ENCODE peak calls at places on chromosomes 16 and 17, in six cellular contexts. One of them, this sample, is unnamed.

GRCh38 chr16:14111713-14112538 is 40.8 kb downstream of the MRTFB start:
- DNase-seq in sciatic nerve: peak; percentile 67
- DNase-seq in cardiac fibroblast: peak; percentile 39
- DNase-seq in NCI-H2081 treated with DMSO at 0.1 percent for 48 hours: peak; percentile 20
- DNase-seq in stimulated activated CD8-positive, alpha-beta memory T cell treated with anti-CD3 and anti-CD28 coated beads, Interleukin-2, amount 100 ng/mL, for 48 hours: no peak
- DNase-seq in GM19239: no peak
- DNase-seq in this sample: peak; percentile 89

GRCh38 chr17:77597421-77598240 is 360.9 kb upstream of the TNRC6C start:
- DNase-seq in cardiac fibroblast: no peak
- DNase-seq in NCI-H2081 treated with DMSO at 0.1 percent for 48 hours: no peak
- DNase-seq in sciatic nerve: peak; percentile 52
- DNase-seq in stimulated activated CD8-positive, alpha-beta memory T cell treated with anti-CD3 and anti-CD28 coated beads, Interleukin-2, amount 100 ng/mL, for 48 hours: no peak
- DNase-seq in GM19239: no peak
- DNase-seq in this sample: no peak

GRCh38 chr16:69199382-69199781 is 12.4 kb downstream of the SNTB2 start:
- DNase-seq in sciatic nerve: no peak
- DNase-seq in stimulated activated CD8-positive, alpha-beta memory T cell treated with anti-CD3 and anti-CD28 coated beads, Interleukin-2, amount 100 ng/mL, for 48 hours: no peak
- DNase-seq in cardiac fibroblast: peak; percentile 73
- DNase-seq in NCI-H2081 treated with DMSO at 0.1 percent for 48 hours: no peak
- DNase-seq in GM19239: no peak
- DNase-seq in this sample: no peak

GRCh38 chr17:32192379-32192778 is 50.1 kb downstream of the RHOT1 start:
- DNase-seq in GM19239: no peak
- DNase-seq in stimulated activated CD8-positive, alpha-beta memory T cell treated with anti-CD3 and anti-CD28 coated beads, Interleukin-2, amount 100 ng/mL, for 48 hours: no peak
- DNase-seq in cardiac fibroblast: peak; percentile 6
- DNase-seq in NCI-H2081 treated with DMSO at 0.1 percent for 48 hours: no peak
- DNase-seq in sciatic nerve: no peak
- DNase-seq in this sample: no peak

GRCh38 chr16:75301804-75302203 is 50.4 kb upstream of the BCAR1 start:
- DNase-seq in sciatic nerve: no peak
- DNase-seq in stimulated activated CD8-positive, alpha-beta memory T cell treated with anti-CD3 and anti-CD28 coated beads, Interleukin-2, amount 100 ng/mL, for 48 hours: no peak
- DNase-seq in GM19239: no peak
- DNase-seq in NCI-H2081 treated with DMSO at 0.1 percent for 48 hours: no peak
- DNase-seq in cardiac fibroblast: no peak
- DNase-seq in this sample: no peak

GRCh38 chr16:88754912-88755744 is 29.9 kb downstream of the PIEZO1 start:
- DNase-seq in GM19239: no peak
- DNase-seq in sciatic nerve: no peak
- DNase-seq in stimulated activated CD8-positive, alpha-beta memory T cell treated with anti-CD3 and anti-CD28 coated beads, Interleukin-2, amount 100 ng/mL, for 48 hours: no peak
- DNase-seq in cardiac fibroblast: peak; percentile 44
- DNase-seq in NCI-H2081 treated with DMSO at 0.1 percent for 48 hours: no peak
- DNase-seq in this sample: no peak

GRCh38 chr16:88424536-88425230 is 28.4 kb upstream of the ZFPM1 start:
- DNase-seq in GM19239: no peak
- DNase-seq in sciatic nerve: no peak
- DNase-seq in cardiac fibroblast: no peak
- DNase-seq in stimulated activated CD8-positive, alpha-beta memory T cell treated with anti-CD3 and anti-CD28 coated beads, Interleukin-2, amount 100 ng/mL, for 48 hours: no peak
- DNase-seq in NCI-H2081 treated with DMSO at 0.1 percent for 48 hours: no peak
- DNase-seq in this sample: no peak

GRCh38 chr17:63932008-63932561 is at the start of gene CD79B:
- DNase-seq in sciatic nerve: no peak
- DNase-seq in NCI-H2081 treated with DMSO at 0.1 percent for 48 hours: no peak
- DNase-seq in cardiac fibroblast: no peak
- DNase-seq in GM19239: peak; percentile 92
- DNase-seq in stimulated activated CD8-positive, alpha-beta memory T cell treated with anti-CD3 and anti-CD28 coated beads, Interleukin-2, amount 100 ng/mL, for 48 hours: no peak
- DNase-seq in this sample: no peak

GRCh38 chr16:53053967-53054669 is 673 bp upstream of the CHD9 start:
- DNase-seq in stimulated activated CD8-positive, alpha-beta memory T cell treated with anti-CD3 and anti-CD28 coated beads, Interleukin-2, amount 100 ng/mL, for 48 hours: no peak
- DNase-seq in NCI-H2081 treated with DMSO at 0.1 percent for 48 hours: no peak
- DNase-seq in cardiac fibroblast: peak; percentile 65
- DNase-seq in GM19239: no peak
- DNase-seq in sciatic nerve: peak; percentile 73
- DNase-seq in this sample: peak; percentile 74

GRCh38 chr17:66255527-66255971 is 26.3 kb upstream of the APOH start:
- DNase-seq in sciatic nerve: no peak
- DNase-seq in NCI-H2081 treated with DMSO at 0.1 percent for 48 hours: no peak
- DNase-seq in GM19239: no peak
- DNase-seq in cardiac fibroblast: no peak
- DNase-seq in stimulated activated CD8-positive, alpha-beta memory T cell treated with anti-CD3 and anti-CD28 coated beads, Interleukin-2, amount 100 ng/mL, for 48 hours: no peak
- DNase-seq in this sample: no peak

GRCh38 chr17:40450175-40450574 is 6.9 kb downstream of the IGFBP4 start:
- DNase-seq in cardiac fibroblast: peak; percentile 65
- DNase-seq in NCI-H2081 treated with DMSO at 0.1 percent for 48 hours: no peak
- DNase-seq in GM19239: peak; percentile 39
- DNase-seq in sciatic nerve: no peak
- DNase-seq in stimulated activated CD8-positive, alpha-beta memory T cell treated with anti-CD3 and anti-CD28 coated beads, Interleukin-2, amount 100 ng/mL, for 48 hours: peak; percentile 26
- DNase-seq in this sample: peak; percentile 71

GRCh38 chr17:79800325-79801155 is 3.7 kb upstream of the CBX8 start:
- DNase-seq in cardiac fibroblast: peak; percentile 52
- DNase-seq in sciatic nerve: no peak
- DNase-seq in stimulated activated CD8-positive, alpha-beta memory T cell treated with anti-CD3 and anti-CD28 coated beads, Interleukin-2, amount 100 ng/mL, for 48 hours: no peak
- DNase-seq in NCI-H2081 treated with DMSO at 0.1 percent for 48 hours: no peak
- DNase-seq in GM19239: no peak
- DNase-seq in this sample: no peak

GRCh38 chr17:45171338-45172231 is 9.9 kb downstream of the HEXIM2 start:
- DNase-seq in sciatic nerve: peak; percentile 80
- DNase-seq in NCI-H2081 treated with DMSO at 0.1 percent for 48 hours: no peak
- DNase-seq in cardiac fibroblast: peak; percentile 22
- DNase-seq in GM19239: no peak
- DNase-seq in stimulated activated CD8-positive, alpha-beta memory T cell treated with anti-CD3 and anti-CD28 coated beads, Interleukin-2, amount 100 ng/mL, for 48 hours: no peak
- DNase-seq in this sample: peak; percentile 58

GRCh38 chr16:57565461-57565860 is 23.0 kb downstream of the ADGRG5 start:
- DNase-seq in sciatic nerve: no peak
- DNase-seq in GM19239: no peak
- DNase-seq in cardiac fibroblast: no peak
- DNase-seq in NCI-H2081 treated with DMSO at 0.1 percent for 48 hours: no peak
- DNase-seq in stimulated activated CD8-positive, alpha-beta memory T cell treated with anti-CD3 and anti-CD28 coated beads, Interleukin-2, amount 100 ng/mL, for 48 hours: no peak
- DNase-seq in this sample: no peak

GRCh38 chr16:73053379-73054130 is 5.6 kb upstream of the ZFHX3 start:
- DNase-seq in cardiac fibroblast: peak; percentile 82
- DNase-seq in sciatic nerve: no peak
- DNase-seq in GM19239: no peak
- DNase-seq in stimulated activated CD8-positive, alpha-beta memory T cell treated with anti-CD3 and anti-CD28 coated beads, Interleukin-2, amount 100 ng/mL, for 48 hours: no peak
- DNase-seq in NCI-H2081 treated with DMSO at 0.1 percent for 48 hours: no peak
- DNase-seq in this sample: no peak

GRCh38 chr17:61411114-61411943 is 11.7 kb downstream of the TBX2 start:
- DNase-seq in GM19239: no peak
- DNase-seq in sciatic nerve: peak; percentile 84
- DNase-seq in stimulated activated CD8-positive, alpha-beta memory T cell treated with anti-CD3 and anti-CD28 coated beads, Interleukin-2, amount 100 ng/mL, for 48 hours: no peak
- DNase-seq in cardiac fibroblast: peak; percentile 51
- DNase-seq in NCI-H2081 treated with DMSO at 0.1 percent for 48 hours: no peak
- DNase-seq in this sample: peak; percentile 66

GRCh38 chr16:69318911-69319289 is 7.8 kb downstream of the VPS4A start:
- DNase-seq in NCI-H2081 treated with DMSO at 0.1 percent for 48 hours: no peak
- DNase-seq in sciatic nerve: no peak
- DNase-seq in cardiac fibroblast: no peak
- DNase-seq in stimulated activated CD8-positive, alpha-beta memory T cell treated with anti-CD3 and anti-CD28 coated beads, Interleukin-2, amount 100 ng/mL, for 48 hours: no peak
- DNase-seq in GM19239: no peak
- DNase-seq in this sample: no peak

GRCh38 chr16:81544261-81544660 is 99.7 kb downstream of the CMIP start:
- DNase-seq in GM19239: no peak
- DNase-seq in cardiac fibroblast: no peak
- DNase-seq in stimulated activated CD8-positive, alpha-beta memory T cell treated with anti-CD3 and anti-CD28 coated beads, Interleukin-2, amount 100 ng/mL, for 48 hours: no peak
- DNase-seq in NCI-H2081 treated with DMSO at 0.1 percent for 48 hours: no peak
- DNase-seq in sciatic nerve: no peak
- DNase-seq in this sample: no peak

GRCh38 chr17:38426441-38426840 is 1.8 kb upstream of the ARHGAP23 start:
- DNase-seq in NCI-H2081 treated with DMSO at 0.1 percent for 48 hours: no peak
- DNase-seq in sciatic nerve: no peak
- DNase-seq in GM19239: no peak
- DNase-seq in stimulated activated CD8-positive, alpha-beta memory T cell treated with anti-CD3 and anti-CD28 coated beads, Interleukin-2, amount 100 ng/mL, for 48 hours: no peak
- DNase-seq in cardiac fibroblast: no peak
- DNase-seq in this sample: no peak

GRCh38 chr17:43874293-43874692 is 27.3 kb downstream of the CD300LG start:
- DNase-seq in cardiac fibroblast: no peak
- DNase-seq in stimulated activated CD8-positive, alpha-beta memory T cell treated with anti-CD3 and anti-CD28 coated beads, Interleukin-2, amount 100 ng/mL, for 48 hours: no peak
- DNase-seq in sciatic nerve: peak; percentile 19
- DNase-seq in GM19239: no peak
- DNase-seq in NCI-H2081 treated with DMSO at 0.1 percent for 48 hours: no peak
- DNase-seq in this sample: no peak

GRCh38 chr17:32783602-32784001 is 93.3 kb downstream of the MYO1D start:
- DNase-seq in GM19239: peak; percentile 30
- DNase-seq in NCI-H2081 treated with DMSO at 0.1 percent for 48 hours: no peak
- DNase-seq in stimulated activated CD8-positive, alpha-beta memory T cell treated with anti-CD3 and anti-CD28 coated beads, Interleukin-2, amount 100 ng/mL, for 48 hours: no peak
- DNase-seq in cardiac fibroblast: peak; percentile 78
- DNase-seq in sciatic nerve: no peak
- DNase-seq in this sample: no peak

GRCh38 chr16:84177740-84178070 is 9.2 kb downstream of the TAF1C start:
- DNase-seq in stimulated activated CD8-positive, alpha-beta memory T cell treated with anti-CD3 and anti-CD28 coated beads, Interleukin-2, amount 100 ng/mL, for 48 hours: no peak
- DNase-seq in NCI-H2081 treated with DMSO at 0.1 percent for 48 hours: no peak
- DNase-seq in cardiac fibroblast: peak; percentile 39
- DNase-seq in sciatic nerve: no peak
- DNase-seq in GM19239: no peak
- DNase-seq in this sample: no peak

GRCh38 chr17:78341559-78342437 is 18.1 kb downstream of the SOCS3 start:
- DNase-seq in cardiac fibroblast: peak; percentile 91
- DNase-seq in sciatic nerve: peak; percentile 87
- DNase-seq in stimulated activated CD8-positive, alpha-beta memory T cell treated with anti-CD3 and anti-CD28 coated beads, Interleukin-2, amount 100 ng/mL, for 48 hours: no peak
- DNase-seq in GM19239: peak; percentile 48
- DNase-seq in NCI-H2081 treated with DMSO at 0.1 percent for 48 hours: no peak
- DNase-seq in this sample: peak; percentile 79

GRCh38 chr16:54326266-54326662 is 39.7 kb upstream of the IRX3 start:
- DNase-seq in stimulated activated CD8-positive, alpha-beta memory T cell treated with anti-CD3 and anti-CD28 coated beads, Interleukin-2, amount 100 ng/mL, for 48 hours: no peak
- DNase-seq in NCI-H2081 treated with DMSO at 0.1 percent for 48 hours: no peak
- DNase-seq in cardiac fibroblast: peak; percentile 32
- DNase-seq in GM19239: no peak
- DNase-seq in sciatic nerve: no peak
- DNase-seq in this sample: no peak

GRCh38 chr17:44919885-44920564 is 4.7 kb upstream of the GFAP start:
- DNase-seq in NCI-H2081 treated with DMSO at 0.1 percent for 48 hours: peak; percentile 30
- DNase-seq in cardiac fibroblast: peak; percentile 90
- DNase-seq in stimulated activated CD8-positive, alpha-beta memory T cell treated with anti-CD3 and anti-CD28 coated beads, Interleukin-2, amount 100 ng/mL, for 48 hours: peak; percentile 39
- DNase-seq in GM19239: peak; percentile 91
- DNase-seq in sciatic nerve: peak; percentile 85
- DNase-seq in this sample: peak; percentile 79

GRCh38 chr16:30628628-30629342 is 18.6 kb upstream of the ZNF689 start:
- DNase-seq in stimulated activated CD8-positive, alpha-beta memory T cell treated with anti-CD3 and anti-CD28 coated beads, Interleukin-2, amount 100 ng/mL, for 48 hours: peak; percentile 90
- DNase-seq in GM19239: no peak
- DNase-seq in NCI-H2081 treated with DMSO at 0.1 percent for 48 hours: no peak
- DNase-seq in sciatic nerve: peak; percentile 94
- DNase-seq in cardiac fibroblast: peak; percentile 80
- DNase-seq in this sample: peak; percentile 87

GRCh38 chr16:73020409-73020884 is 27.5 kb downstream of the ZFHX3 start:
- DNase-seq in stimulated activated CD8-positive, alpha-beta memory T cell treated with anti-CD3 and anti-CD28 coated beads, Interleukin-2, amount 100 ng/mL, for 48 hours: no peak
- DNase-seq in NCI-H2081 treated with DMSO at 0.1 percent for 48 hours: no peak
- DNase-seq in GM19239: no peak
- DNase-seq in cardiac fibroblast: peak; percentile 91
- DNase-seq in sciatic nerve: peak; percentile 88
- DNase-seq in this sample: peak; percentile 89

GRCh38 chr16:84637709-84638108 is 10.6 kb upstream of the KLHL36 start:
- DNase-seq in sciatic nerve: no peak
- DNase-seq in NCI-H2081 treated with DMSO at 0.1 percent for 48 hours: no peak
- DNase-seq in stimulated activated CD8-positive, alpha-beta memory T cell treated with anti-CD3 and anti-CD28 coated beads, Interleukin-2, amount 100 ng/mL, for 48 hours: no peak
- DNase-seq in cardiac fibroblast: no peak
- DNase-seq in GM19239: no peak
- DNase-seq in this sample: no peak

GRCh38 chr16:74737521-74737920 is 36.9 kb upstream of the MLKL start:
- DNase-seq in sciatic nerve: no peak
- DNase-seq in NCI-H2081 treated with DMSO at 0.1 percent for 48 hours: no peak
- DNase-seq in GM19239: no peak
- DNase-seq in stimulated activated CD8-positive, alpha-beta memory T cell treated with anti-CD3 and anti-CD28 coated beads, Interleukin-2, amount 100 ng/mL, for 48 hours: no peak
- DNase-seq in cardiac fibroblast: no peak
- DNase-seq in this sample: no peak

GRCh38 chr17:36675250-36675649 is 73.9 kb downstream of the MRM1 start:
- DNase-seq in stimulated activated CD8-positive, alpha-beta memory T cell treated with anti-CD3 and anti-CD28 coated beads, Interleukin-2, amount 100 ng/mL, for 48 hours: peak; percentile 7
- DNase-seq in NCI-H2081 treated with DMSO at 0.1 percent for 48 hours: no peak
- DNase-seq in sciatic nerve: no peak
- DNase-seq in GM19239: no peak
- DNase-seq in cardiac fibroblast: no peak
- DNase-seq in this sample: no peak

GRCh38 chr17:7729841-7730240 is 12.3 kb downstream of the DNAH2 start:
- DNase-seq in GM19239: no peak
- DNase-seq in sciatic nerve: no peak
- DNase-seq in cardiac fibroblast: no peak
- DNase-seq in NCI-H2081 treated with DMSO at 0.1 percent for 48 hours: no peak
- DNase-seq in stimulated activated CD8-positive, alpha-beta memory T cell treated with anti-CD3 and anti-CD28 coated beads, Interleukin-2, amount 100 ng/mL, for 48 hours: no peak
- DNase-seq in this sample: no peak

GRCh38 chr17:39699818-39700147 is at the start of gene ERBB2:
- DNase-seq in sciatic nerve: peak; percentile 83
- DNase-seq in NCI-H2081 treated with DMSO at 0.1 percent for 48 hours: no peak
- DNase-seq in GM19239: no peak
- DNase-seq in stimulated activated CD8-positive, alpha-beta memory T cell treated with anti-CD3 and anti-CD28 coated beads, Interleukin-2, amount 100 ng/mL, for 48 hours: no peak
- DNase-seq in cardiac fibroblast: peak; percentile 85
- DNase-seq in this sample: no peak

GRCh38 chr17:75894049-75894742 is 2.6 kb downstream of the TRIM65 start:
- DNase-seq in sciatic nerve: no peak
- DNase-seq in cardiac fibroblast: no peak
- DNase-seq in GM19239: no peak
- DNase-seq in NCI-H2081 treated with DMSO at 0.1 percent for 48 hours: no peak
- DNase-seq in stimulated activated CD8-positive, alpha-beta memory T cell treated with anti-CD3 and anti-CD28 coated beads, Interleukin-2, amount 100 ng/mL, for 48 hours: no peak
- DNase-seq in this sample: no peak

GRCh38 chr16:14399397-14400284 is 230.4 kb downstream of the PARN start:
- DNase-seq in NCI-H2081 treated with DMSO at 0.1 percent for 48 hours: no peak
- DNase-seq in sciatic nerve: peak; percentile 71
- DNase-seq in cardiac fibroblast: peak; percentile 66
- DNase-seq in stimulated activated CD8-positive, alpha-beta memory T cell treated with anti-CD3 and anti-CD28 coated beads, Interleukin-2, amount 100 ng/mL, for 48 hours: no peak
- DNase-seq in GM19239: no peak
- DNase-seq in this sample: no peak

GRCh38 chr16:20866161-20866772 is 33.9 kb downstream of the DCUN1D3 start:
- DNase-seq in cardiac fibroblast: peak; percentile 87
- DNase-seq in NCI-H2081 treated with DMSO at 0.1 percent for 48 hours: no peak
- DNase-seq in sciatic nerve: peak; percentile 66
- DNase-seq in GM19239: no peak
- DNase-seq in stimulated activated CD8-positive, alpha-beta memory T cell treated with anti-CD3 and anti-CD28 coated beads, Interleukin-2, amount 100 ng/mL, for 48 hours: no peak
- DNase-seq in this sample: no peak

GRCh38 chr16:19113577-19114358 is at the start of gene ITPRIPL2:
- DNase-seq in stimulated activated CD8-positive, alpha-beta memory T cell treated with anti-CD3 and anti-CD28 coated beads, Interleukin-2, amount 100 ng/mL, for 48 hours: no peak
- DNase-seq in NCI-H2081 treated with DMSO at 0.1 percent for 48 hours: no peak
- DNase-seq in sciatic nerve: peak; percentile 91
- DNase-seq in GM19239: no peak
- DNase-seq in cardiac fibroblast: peak; percentile 97
- DNase-seq in this sample: peak; percentile 87

GRCh38 chr17:74337834-74338500 is 11.9 kb downstream of the KIF19 start:
- DNase-seq in sciatic nerve: no peak
- DNase-seq in NCI-H2081 treated with DMSO at 0.1 percent for 48 hours: no peak
- DNase-seq in cardiac fibroblast: no peak
- DNase-seq in GM19239: no peak
- DNase-seq in stimulated activated CD8-positive, alpha-beta memory T cell treated with anti-CD3 and anti-CD28 coated beads, Interleukin-2, amount 100 ng/mL, for 48 hours: no peak
- DNase-seq in this sample: no peak

GRCh38 chr16:50151744-50152143 is 1.4 kb upstream of the TENT4B start:
- DNase-seq in cardiac fibroblast: no peak
- DNase-seq in stimulated activated CD8-positive, alpha-beta memory T cell treated with anti-CD3 and anti-CD28 coated beads, Interleukin-2, amount 100 ng/mL, for 48 hours: peak; percentile 23
- DNase-seq in GM19239: no peak
- DNase-seq in NCI-H2081 treated with DMSO at 0.1 percent for 48 hours: no peak
- DNase-seq in sciatic nerve: no peak
- DNase-seq in this sample: no peak

GRCh38 chr17:21689604-21690003 is 2.7 kb upstream of the KCNJ18 start:
- DNase-seq in GM19239: no peak
- DNase-seq in cardiac fibroblast: peak; percentile 85
- DNase-seq in sciatic nerve: peak; percentile 73
- DNase-seq in stimulated activated CD8-positive, alpha-beta memory T cell treated with anti-CD3 and anti-CD28 coated beads, Interleukin-2, amount 100 ng/mL, for 48 hours: no peak
- DNase-seq in NCI-H2081 treated with DMSO at 0.1 percent for 48 hours: no peak
- DNase-seq in this sample: no peak